ENCODE peak calls at places on chromosome 20, in ten cellular contexts. T, C, X, J, Y, H, N, M, B and Z are unnamed samples.

GRCh38 chr20:25222461-25223178 is 25.3 kb upstream of the PYGB start:
- DNase-seq in T (no peak), J (no peak), M (no peak), C (no peak), N (no peak), H (peak; percentile 34), Y (no peak), B (no peak), X (no peak), Z (peak; percentile 26)

GRCh38 chr20:20895537-20895936 is 183.1 kb upstream of the RALGAPA2 start:
- DNase-seq in J (no peak), C (no peak), X (no peak), H (no peak), M (peak; percentile 57), T (no peak), N (no peak), B (no peak), Y (no peak), Z (no peak)

GRCh38 chr20:35302421-35303335 is 10.5 kb upstream of the FAM83C start:
- DNase-seq in B (no peak), X (no peak), J (no peak), Y (no peak), N (no peak), C (no peak), T (no peak), M (no peak), H (peak; percentile 40), Z (no peak)

GRCh38 chr20:313948-314347 is 11.4 kb upstream of the SOX12 start:
- DNase-seq in N (no peak), X (no peak), Y (no peak), J (no peak), C (no peak), B (no peak), H (peak; percentile 38), T (no peak), M (peak; percentile 60), Z (peak; percentile 50)

GRCh38 chr20:61644387-61645076 is 392.5 kb downstream of the CDH4 start:
- DNase-seq in J (no peak), M (no peak), N (no peak), B (no peak), Y (no peak), C (no peak), T (no peak), X (no peak), H (peak; percentile 6), Z (no peak)

GRCh38 chr20:40562031-40562430 is 127.0 kb downstream of the MAFB start:
- DNase-seq in J (no peak), B (no peak), T (no peak), M (no peak), H (peak; percentile 31), C (peak; percentile 19), Y (peak; percentile 71), N (no peak), X (no peak), Z (peak; percentile 75)

GRCh38 chr20:25389858-25390537 is 637 bp downstream of the ABHD12 start:
- DNase-seq in Y (peak; percentile 46), B (peak; percentile 51), X (peak; percentile 6), H (no peak), M (no peak), N (peak; percentile 5), T (no peak), C (peak; percentile 50), J (no peak), Z (peak; percentile 54)

GRCh38 chr20:53685070-53685595 is 91.5 kb upstream of the ZNF217 start:
- DNase-seq in N (no peak), X (no peak), M (no peak), J (no peak), H (no peak), Y (no peak), B (no peak), C (no peak), T (no peak), Z (peak; percentile 29)

GRCh38 chr20:54173653-54174451 is at the start of gene CYP24A1:
- DNase-seq in M (peak; percentile 80), T (no peak), J (no peak), N (no peak), C (peak; percentile 27), Y (no peak), B (peak; percentile 45), X (no peak), H (no peak), Z (peak; percentile 61)

GRCh38 chr20:4894981-4895381 is 106.3 kb downstream of the SLC23A2 start:
- DNase-seq in M (no peak), C (no peak), Y (no peak), X (no peak), T (no peak), N (no peak), B (no peak), H (no peak), J (no peak), Z (no peak)

GRCh38 chr20:16501236-16501635 is 72.0 kb downstream of the KIF16B start:
- DNase-seq in B (no peak), Y (no peak), C (no peak), N (no peak), M (no peak), J (no peak), T (no peak), X (no peak), H (no peak), Z (no peak)

DNA sequence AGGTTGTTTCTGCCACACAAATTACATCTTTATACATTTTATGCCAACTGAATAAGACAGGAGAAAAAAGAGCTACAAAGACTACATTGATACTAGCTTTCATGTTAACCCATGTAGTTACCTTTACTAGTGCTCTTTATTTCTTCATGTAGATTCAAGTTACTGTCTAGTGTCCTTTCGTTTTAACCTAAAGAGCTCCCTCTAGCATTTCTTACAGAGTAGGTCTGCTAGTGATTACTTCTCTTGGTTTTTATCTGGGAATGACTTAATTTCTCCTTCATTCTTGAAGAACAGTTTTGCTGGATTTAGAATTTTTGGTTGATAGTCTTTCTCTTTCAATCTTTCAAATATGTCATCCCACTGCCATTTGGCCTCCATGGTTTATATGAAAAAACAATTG is 21.2 kb upstream of the NOP56 start:
- DNase-seq in J (no peak), B (no peak), H (peak; percentile 61), X (no peak), M (no peak), N (no peak), Y (no peak), T (no peak), C (no peak), Z (peak; percentile 32)
- TF ChIP-seq CTCF in J (no peak), B (no peak), H (peak; percentile 43), X (no peak), M (no peak), N (no peak), Y (no peak), T (no peak), C (no peak), Z (peak; percentile 2)

DNA sequence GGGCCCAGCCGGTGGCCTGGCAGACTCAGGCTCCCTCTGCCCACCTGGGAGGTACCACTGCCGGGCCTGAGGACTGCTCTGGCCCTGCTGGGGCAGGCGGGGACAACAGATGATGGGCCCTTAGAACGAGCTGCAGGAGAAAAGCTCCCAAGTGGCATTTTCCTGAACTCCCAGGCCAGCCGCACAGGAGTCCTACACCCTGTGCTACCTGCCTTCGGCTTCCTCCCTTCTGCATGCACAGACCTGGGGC is 41.3 kb downstream of the DSTN start:
- DNase-seq in N (no peak), M (no peak), B (no peak), X (no peak), J (peak; percentile 11), Y (no peak), H (no peak), C (no peak), T (no peak), Z (no peak)
- TF ChIP-seq CTCF in N (peak; percentile 36), M (no peak), B (no peak), X (no peak), J (no peak), Y (peak; percentile 41), H (no peak), C (no peak), T (no peak), Z (no peak)

DNA sequence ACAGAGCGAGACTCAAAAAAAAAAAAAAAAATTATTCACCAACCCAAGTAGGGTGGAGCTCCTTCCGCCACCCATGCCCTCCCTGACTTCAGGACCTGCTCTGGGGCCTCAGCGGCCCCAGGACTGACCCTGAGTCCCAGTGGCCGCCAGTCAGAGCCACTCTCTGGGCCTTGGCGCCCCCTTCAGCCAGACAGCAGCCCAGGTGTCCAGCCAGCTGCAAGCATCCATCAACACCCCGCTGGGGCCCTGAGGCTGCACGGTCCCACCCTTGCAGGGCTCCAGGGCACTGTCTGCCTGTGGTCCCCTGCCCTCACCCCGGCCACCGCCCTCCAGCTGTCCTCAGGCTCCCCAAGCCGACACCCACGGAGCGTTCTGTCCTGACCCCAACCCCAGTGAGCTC is 11.4 kb upstream of the KCNQ2 start:
- DNase-seq in H (no peak), X (no peak), J (no peak), M (no peak), C (no peak), Y (no peak), B (peak; percentile 63), N (no peak), T (no peak), Z (no peak)
- TF ChIP-seq CTCF in H (peak; percentile 18), X (no peak), J (no peak), M (peak; percentile 59), C (no peak), Y (no peak), B (no peak), N (no peak), T (no peak), Z (no peak)

GRCh38 chr20:2663887-2664719 is at the start of gene IDH3B:
- DNase-seq in Y (peak; percentile 92), N (peak; percentile 88), C (peak; percentile 94), J (peak; percentile 87), X (peak; percentile 87), M (peak; percentile 96), B (peak; percentile 88), T (peak; percentile 59), H (peak; percentile 96), Z (peak; percentile 97)
- TF ChIP-seq CTCF in Y (no peak), N (no peak), C (no peak), J (no peak), X (no peak), M (peak; percentile 22), B (no peak), T (no peak), H (no peak), Z (no peak)